ENCODE peak calls at places on chromosome 3, in seven cellular contexts. J is OCI-LY7, M is hepatocyte, K is GM23338, F is HCT116, Z is MM.1S, H is PC-3. S is an unnamed sample.
A peak's percentile ranks its signal among the peaks of the same experiment; 100 is the strongest.

GRCh38 chr3:13125092-13126015 is 52.1 kb upstream of the IQSEC1 start:
- DNase-seq in J (no peak), H (no peak), F (no peak), M (no peak), Z (no peak), K (no peak), S (no peak)

GRCh38 chr3:126955004-126955790 is 27.7 kb upstream of the PLXNA1 start:
- DNase-seq in Z (no peak), M (no peak), K (no peak), J (peak; percentile 89), F (no peak), H (no peak), S (no peak)

GRCh38 chr3:194675081-194675640 is 3.2 kb upstream of the LSG1 start:
- DNase-seq in K (no peak), H (no peak), M (no peak), F (no peak), J (no peak), Z (no peak), S (no peak)

GRCh38 chr3:156483426-156483825 is 71.5 kb downstream of the SSR3 start:
- DNase-seq in J (peak; percentile 42), Z (peak; percentile 97), H (peak; percentile 92), F (peak; percentile 19), K (no peak), M (peak; percentile 39), S (no peak)

GRCh38 chr3:12829886-12830784 is 11.2 kb downstream of the RPL32 start:
- DNase-seq in H (peak; percentile 63), F (no peak), M (no peak), K (peak; percentile 55), Z (no peak), J (no peak), S (no peak)

GRCh38 chr3:190883973-190884832 is 21.7 kb upstream of the GMNC start:
- DNase-seq in H (peak; percentile 88), Z (peak; percentile 83), M (peak; percentile 79), F (peak; percentile 54), K (peak; percentile 82), J (peak; percentile 67), S (peak; percentile 72)

GRCh38 chr3:10645800-10646199 is 140.4 kb upstream of the ATP2B2 start:
- DNase-seq in H (no peak), Z (no peak), F (no peak), K (no peak), J (no peak), M (no peak), S (no peak)

GRCh38 chr3:131802029-131802428 is 232.8 kb downstream of the CPNE4 start:
- DNase-seq in M (no peak), K (no peak), H (no peak), F (no peak), J (no peak), Z (no peak), S (no peak)

GRCh38 chr3:52062499-52062898 is 6.1 kb upstream of the DUSP7 start:
- DNase-seq in H (peak; percentile 97), J (peak; percentile 19), Z (no peak), F (peak; percentile 54), K (no peak), M (peak; percentile 46), S (no peak)

GRCh38 chr3:142958707-142959106 is 4.8 kb downstream of the PAQR9 start:
- DNase-seq in F (peak; percentile 71), K (no peak), Z (no peak), H (peak; percentile 88), J (no peak), M (no peak), S (no peak)

GRCh38 chr3:4564928-4565586 is 71.9 kb downstream of the ITPR1 start:
- DNase-seq in H (peak; percentile 38), J (no peak), Z (no peak), F (no peak), K (no peak), M (no peak), S (no peak)

GRCh38 chr3:151806838-151807237 is 7.1 kb upstream of the AADAC start:
- DNase-seq in J (no peak), K (no peak), Z (no peak), H (no peak), F (no peak), M (no peak), S (no peak)

DNA sequence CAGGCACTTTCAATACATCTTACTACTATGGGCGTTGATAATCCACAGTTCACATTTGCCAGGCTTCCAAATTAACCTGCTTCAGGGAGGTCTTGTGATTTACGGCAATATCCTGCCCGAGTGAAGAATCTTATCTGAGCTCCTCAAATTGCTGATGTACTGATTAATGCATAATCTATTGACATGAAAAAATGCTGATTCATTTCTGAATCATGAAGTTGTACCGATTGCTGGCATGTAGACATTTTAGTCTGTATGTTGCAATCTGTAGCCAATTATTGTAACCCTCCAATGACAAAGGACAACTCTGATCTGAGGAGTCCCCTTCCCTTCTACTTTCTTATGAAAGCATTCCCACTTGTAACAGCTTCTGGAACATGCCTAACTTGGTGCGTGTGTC is 97.2 kb downstream of the SEC22A start:
- DNase-seq in K (no peak), F (no peak), H (peak; percentile 43), Z (no peak), J (no peak), M (no peak), S (no peak)
- H2AFZ ChIP-seq in K (no peak overlapping the region), F (no peak overlapping the region), H (no peak overlapping the region), Z (no peak overlapping the region), J (no peak overlapping the region), M (no peak overlapping the region), S (no peak overlapping the region)

GRCh38 chr3:23874359-23875120 is 42.2 kb downstream of the NKIRAS1 start:
- DNase-seq in F (no peak), H (no peak), K (no peak), M (no peak), Z (no peak), J (no peak), S (no peak)
- TF ChIP-seq EZH2phosphoT487 in F (no peak), H (no peak), K (no peak), M (no peak), Z (no peak), J (no peak), S (no peak)

GRCh38 chr3:64441861-64442260 is 216.6 kb upstream of the PRICKLE2 start:
- DNase-seq in F (no peak), K (no peak), Z (no peak), M (peak; percentile 26), J (no peak), H (no peak), S (no peak)

GRCh38 chr3:64449026-64449425 is 223.8 kb upstream of the PRICKLE2 start:
- DNase-seq in H (no peak), K (no peak), M (no peak), J (no peak), Z (no peak), F (no peak), S (no peak)

GRCh38 chr3:64445318-64446300 is 220.3 kb upstream of the PRICKLE2 start:
- DNase-seq in Z (no peak), F (no peak), H (no peak), K (peak; percentile 89), M (peak; percentile 76), J (no peak), S (peak; percentile 85)

GRCh38 chr3:64443553-64444331 is 218.5 kb upstream of the PRICKLE2 start:
- DNase-seq in K (no peak), F (no peak), J (no peak), Z (no peak), M (peak; percentile 53), H (no peak), S (no peak)

DNA sequence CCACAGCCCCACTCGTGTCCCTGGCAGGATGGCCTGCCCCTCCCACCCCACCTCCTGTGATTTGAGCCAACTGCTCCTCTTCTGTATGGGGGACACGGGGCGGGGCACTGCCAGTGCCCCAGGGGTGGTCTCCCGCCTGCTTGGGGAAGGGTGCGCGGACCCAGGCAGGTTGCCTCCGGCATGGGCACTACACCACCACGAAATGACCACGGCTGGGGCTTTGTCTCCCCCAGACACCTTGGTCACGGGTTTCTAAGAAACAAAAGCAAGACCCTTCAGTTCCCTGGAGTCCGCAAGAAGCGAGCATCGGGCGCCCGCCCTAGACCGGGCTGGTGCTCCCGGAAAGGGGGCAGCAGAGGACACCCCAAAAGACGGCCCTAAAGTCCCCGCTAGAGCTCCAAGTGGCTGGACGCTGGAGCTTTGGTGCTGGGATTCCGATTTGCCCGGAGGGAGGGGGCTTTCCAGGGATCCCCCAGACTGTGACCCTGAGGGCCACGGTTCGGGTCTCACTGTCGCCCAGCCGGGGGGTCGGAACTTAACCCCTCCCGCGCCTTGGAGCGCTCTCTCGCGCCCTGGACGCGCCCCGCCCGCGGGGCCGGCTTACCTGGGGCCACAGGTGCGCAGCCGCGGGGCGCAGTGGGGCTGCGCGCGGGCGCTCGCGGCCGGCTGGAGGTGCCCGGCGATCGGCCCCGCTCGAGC is 219.5 kb upstream of the PRICKLE2 start:
- DNase-seq in F (no peak), H (no peak), Z (peak; percentile 7), J (no peak), K (peak; percentile 67), M (peak; percentile 32), S (peak; percentile 59)
- TF ChIP-seq CTCF in F (no peak), H (no peak), Z (no peak), J (no peak), K (peak; percentile 21), M (peak; percentile 6), S (peak; percentile 33)

GRCh38 chr3:197554196-197554561 is 1.6 kb downstream of the BDH1 start:
- DNase-seq in H (no peak), J (peak; percentile 25), Z (peak; percentile 10), F (no peak), M (no peak), K (no peak), S (no peak)

GRCh38 chr3:197552198-197552597 is 3.6 kb downstream of the BDH1 start:
- DNase-seq in J (no peak), M (no peak), Z (no peak), K (no peak), F (no peak), H (no peak), S (no peak)

GRCh38 chr3:197558000-197558399 is 2.2 kb upstream of the BDH1 start:
- DNase-seq in H (no peak), M (no peak), F (no peak), K (no peak), Z (no peak), J (no peak), S (no peak)

GRCh38 chr3:197554562-197555280 is 1.0 kb downstream of the BDH1 start:
- DNase-seq in J (peak; percentile 97), K (peak; percentile 99), Z (peak; percentile 100), H (peak; percentile 98), F (peak; percentile 92), M (peak; percentile 99), S (peak; percentile 99)

DNA sequence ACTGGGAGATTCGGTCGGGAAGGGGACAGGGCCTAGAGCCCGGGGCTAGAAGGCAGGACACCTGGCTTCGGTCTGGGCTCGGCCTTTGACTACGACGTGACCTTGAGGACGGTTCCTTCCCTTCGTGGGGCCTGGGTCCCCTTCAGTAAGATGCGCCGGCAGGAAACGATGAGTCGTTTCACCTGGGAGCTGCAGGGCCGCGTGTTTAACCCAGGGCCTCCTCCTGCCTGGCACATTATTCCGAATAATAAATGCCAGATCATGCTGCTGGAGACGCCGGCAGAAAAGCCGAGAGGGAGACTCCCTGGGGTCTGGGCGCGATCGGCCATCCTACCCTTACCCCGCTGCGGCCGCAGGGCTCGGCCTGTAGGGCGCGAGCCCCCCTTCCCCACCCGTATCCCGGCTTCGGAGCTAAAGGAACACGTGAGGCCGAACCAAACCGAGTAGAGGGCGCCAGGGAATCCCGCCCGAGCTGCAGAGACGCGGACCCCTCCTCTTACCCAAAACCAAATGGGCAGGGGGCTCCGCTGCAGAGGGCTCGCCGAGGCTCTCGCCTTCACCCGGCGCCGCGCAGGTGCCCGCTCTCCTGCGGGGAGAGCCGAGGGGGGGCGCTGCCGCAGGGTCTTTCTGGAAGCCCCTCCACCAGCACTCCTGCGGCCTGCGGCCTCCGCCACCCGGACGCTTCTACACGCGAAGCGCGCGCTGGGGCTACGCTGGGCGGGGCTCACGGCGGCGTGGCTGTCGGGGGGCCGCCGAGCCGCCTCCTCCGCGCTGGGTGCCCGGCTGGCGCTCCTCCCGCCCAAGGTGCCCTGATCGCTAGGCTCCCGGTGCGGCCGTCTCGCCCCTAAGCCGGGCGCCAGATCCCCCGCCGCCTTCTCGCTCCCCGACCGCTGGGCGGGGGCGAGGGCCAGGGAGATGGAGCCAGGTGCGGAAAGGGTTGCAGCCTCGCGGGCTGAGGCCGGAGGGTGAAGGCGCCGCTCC is at the start of gene BDH1:
- DNase-seq in F (no peak), Z (peak; percentile 91), M (peak; percentile 69), K (peak; percentile 83), H (peak; percentile 38), J (peak; percentile 68), S (peak; percentile 79)
- H2AFZ ChIP-seq in F (peak within 1 kb of the TSS; percentile 43), Z (peak within 1 kb of the TSS; percentile 98), M (peak within 1 kb of the TSS; percentile 72), K (peak within 1 kb of the TSS; percentile 69), H (peak within 1 kb of the TSS; percentile 98), J (peak within 1 kb of the TSS; percentile 92), S (peak within 1 kb of the TSS; percentile 54)

S was measured in neural progenitor cell.